ENCODE peak calls at places on chromosome 21, in eight cellular contexts. H is H1, N is cardiac muscle cell, V is OCI-LY7, R is SK-N-SH, G is IMR-90, P is GM23338, W is kidney. E is an unnamed sample.

GRCh38 chr21:21971384-21971783 is 973.2 kb downstream of the NCAM2 start:
- DNase-seq in H (no peak), N (no peak), V (no peak), R (no peak), G (no peak), P (no peak), W (no peak), E (no peak)

GRCh38 chr21:16363563-16363962 is 633.8 kb downstream of the USP25 start:
- DNase-seq in H (no peak), N (peak; percentile 34), V (no peak), R (no peak), G (no peak), P (no peak), W (no peak), E (no peak)

GRCh38 chr21:32094792-32095191 is 184.1 kb downstream of the MIS18A start:
- DNase-seq in H (no peak), N (no peak), V (peak; percentile 5), R (no peak), G (peak; percentile 46), P (peak; percentile 60), W (no peak), E (peak; percentile 9)

GRCh38 chr21:42513151-42513984 is at the start of gene SLC37A1:
- DNase-seq in H (no peak), N (peak; percentile 51), V (peak; percentile 61), R (peak; percentile 75), G (no peak), P (peak; percentile 73), W (peak; percentile 77), E (no peak)

GRCh38 chr21:42733037-42733632 is 79.7 kb downstream of the PDE9A start:
- DNase-seq in H (no peak), N (no peak), V (no peak), R (no peak), G (no peak), P (peak; percentile 28), W (no peak), E (no peak)

GRCh38 chr21:42681296-42682206 is 28.1 kb downstream of the PDE9A start:
- DNase-seq in H (no peak), N (no peak), V (no peak), R (no peak), G (no peak), P (no peak), W (no peak), E (no peak)

GRCh38 chr21:40936771-40937261 is 89.9 kb upstream of the DSCAM start:
- DNase-seq in H (no peak), N (no peak), V (no peak), R (no peak), G (no peak), P (no peak), W (no peak), E (no peak)

GRCh38 chr21:14403681-14404318 is 20.9 kb upstream of the HSPA13 start:
- DNase-seq in H (no peak), N (peak; percentile 25), V (peak; percentile 45), R (peak; percentile 24), G (peak; percentile 45), P (peak; percentile 46), W (no peak), E (no peak)

GRCh38 chr21:24428539-24429186 is 1178.6 kb downstream of the MRPL39 start:
- DNase-seq in H (no peak), N (no peak), V (no peak), R (no peak), G (no peak), P (no peak), W (no peak), E (no peak)

GRCh38 chr21:29022141-29022540 is 2.3 kb upstream of the USP16 start:
- DNase-seq in H (no peak), N (no peak), V (no peak), R (no peak), G (no peak), P (no peak), W (no peak), E (no peak)

GRCh38 chr21:41536076-41536826 is 28.3 kb upstream of the TMPRSS2 start:
- DNase-seq in H (no peak), N (no peak), V (no peak), R (no peak), G (no peak), P (no peak), W (peak; percentile 51), E (no peak)

GRCh38 chr21:21148009-21148408 is 149.8 kb downstream of the NCAM2 start:
- DNase-seq in H (no peak), N (no peak), V (no peak), R (peak; percentile 4), G (no peak), P (no peak), W (no peak), E (no peak)

GRCh38 chr21:35340273-35340672 is 291.2 kb upstream of the RUNX1 start:
- DNase-seq in H (no peak), N (no peak), V (peak; percentile 11), R (no peak), G (no peak), P (no peak), W (no peak), E (no peak)

DNA sequence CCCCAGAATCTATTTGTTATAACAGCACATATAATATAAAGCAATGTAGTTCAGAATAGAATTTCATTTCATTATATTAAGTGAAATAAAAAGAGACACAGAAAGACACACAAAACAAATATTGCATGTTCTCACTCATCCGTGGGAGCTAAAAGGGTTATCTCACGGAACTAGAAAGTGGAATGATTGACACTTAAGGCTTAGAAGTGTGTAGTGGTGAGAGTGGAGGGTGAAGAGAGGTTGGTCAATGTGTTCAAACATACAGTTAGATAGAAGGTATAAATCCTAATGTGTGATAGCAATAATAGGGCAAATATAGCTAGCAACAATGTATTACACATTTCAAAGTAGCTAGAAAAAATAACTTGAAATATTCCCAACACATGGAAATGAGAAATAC is 1001.7 kb upstream of the TMPRSS15 start:
- DNase-seq in H (no peak), N (no peak), V (no peak), R (no peak), G (no peak), P (no peak), W (no peak), E (no peak)
- H3K27ac ChIP-seq in H (no peak overlapping the region), N (no peak overlapping the region), V (no peak overlapping the region), R (no peak overlapping the region), G (no peak overlapping the region), P (no peak overlapping the region), W (no peak overlapping the region), E (no peak overlapping the region)

GRCh38 chr21:45999581-46000181 is 18.1 kb downstream of the COL6A1 start:
- DNase-seq in H (no peak), N (no peak), V (no peak), R (no peak), G (no peak), P (no peak), W (no peak), E (no peak)

GRCh38 chr21:46000731-46001641 is 19.4 kb downstream of the COL6A1 start:
- DNase-seq in H (no peak), N (peak; percentile 37), V (no peak), R (no peak), G (no peak), P (no peak), W (peak; percentile 68), E (no peak)

GRCh38 chr21:46001821-46002681 is 20.5 kb downstream of the COL6A1 start:
- DNase-seq in H (no peak), N (no peak), V (no peak), R (peak; percentile 23), G (no peak), P (no peak), W (peak; percentile 73), E (no peak)

GRCh38 chr21:45998871-45999580 is 17.5 kb downstream of the COL6A1 start:
- DNase-seq in H (no peak), N (no peak), V (no peak), R (no peak), G (no peak), P (no peak), W (peak; percentile 64), E (no peak)

DNA sequence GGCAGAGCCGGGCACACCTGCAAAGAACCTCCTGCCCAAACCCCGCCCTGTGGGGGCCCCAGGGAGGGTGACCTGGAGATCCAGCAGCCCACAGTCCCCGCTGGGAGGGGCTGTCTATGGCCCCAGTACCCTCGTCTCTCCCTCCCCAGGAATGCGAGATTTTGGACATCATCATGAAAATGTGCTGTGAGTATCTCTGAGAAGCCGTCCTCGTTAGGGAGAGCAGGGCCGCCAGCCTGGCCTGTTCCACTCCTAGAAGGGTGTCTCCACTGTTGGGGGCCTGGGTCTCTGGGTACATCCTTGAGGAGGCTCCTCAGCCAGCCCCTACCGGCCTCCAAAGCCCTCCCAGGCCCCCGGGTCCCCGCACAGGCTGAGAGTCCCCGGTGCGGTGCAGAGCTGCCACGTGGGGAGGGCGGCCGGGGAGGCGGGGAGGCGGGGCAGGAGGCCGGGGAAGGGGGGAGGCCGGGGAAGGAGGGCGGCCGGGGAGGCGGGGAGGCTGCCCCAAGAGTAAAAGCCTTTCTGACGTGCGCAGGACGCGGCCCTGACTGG is 18.7 kb downstream of the COL6A1 start:
- DNase-seq in H (no peak), N (no peak), V (no peak), R (no peak), G (no peak), P (no peak), W (peak; percentile 73), E (no peak)
- H3K27ac ChIP-seq in H (no peak overlapping the region), N (peak overlapping the region; percentile 34), V (no peak overlapping the region), R (no peak overlapping the region), G (peak overlapping the region; percentile 28), P (no peak overlapping the region), W (no peak overlapping the region), E (no peak overlapping the region)

DNA sequence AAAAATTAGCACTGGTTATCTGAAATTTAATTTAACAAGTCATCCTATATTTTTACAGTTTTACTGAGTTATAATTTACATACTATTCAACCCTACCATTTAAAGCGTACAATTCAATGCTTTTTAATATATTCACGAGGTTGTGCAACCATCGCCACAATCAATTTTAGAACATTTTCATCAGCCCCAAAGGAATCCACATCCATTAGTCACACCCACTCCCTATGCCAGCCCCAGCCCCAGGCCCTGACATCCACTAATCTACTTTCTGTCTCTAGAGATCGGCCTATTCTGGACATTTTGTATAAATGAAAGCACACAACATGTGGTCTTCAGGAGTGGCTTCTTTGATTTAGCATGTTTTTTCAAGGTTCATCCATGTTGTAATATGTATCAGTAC is 134.7 kb downstream of the PSMG1 start:
- DNase-seq in H (no peak), N (no peak), V (no peak), R (no peak), G (peak; percentile 19), P (no peak), W (no peak), E (no peak)
- H3K27ac ChIP-seq in H (no peak overlapping the region), N (no peak overlapping the region), V (no peak overlapping the region), R (no peak overlapping the region), G (no peak overlapping the region), P (no peak overlapping the region), W (no peak overlapping the region), E (no peak overlapping the region)

DNA sequence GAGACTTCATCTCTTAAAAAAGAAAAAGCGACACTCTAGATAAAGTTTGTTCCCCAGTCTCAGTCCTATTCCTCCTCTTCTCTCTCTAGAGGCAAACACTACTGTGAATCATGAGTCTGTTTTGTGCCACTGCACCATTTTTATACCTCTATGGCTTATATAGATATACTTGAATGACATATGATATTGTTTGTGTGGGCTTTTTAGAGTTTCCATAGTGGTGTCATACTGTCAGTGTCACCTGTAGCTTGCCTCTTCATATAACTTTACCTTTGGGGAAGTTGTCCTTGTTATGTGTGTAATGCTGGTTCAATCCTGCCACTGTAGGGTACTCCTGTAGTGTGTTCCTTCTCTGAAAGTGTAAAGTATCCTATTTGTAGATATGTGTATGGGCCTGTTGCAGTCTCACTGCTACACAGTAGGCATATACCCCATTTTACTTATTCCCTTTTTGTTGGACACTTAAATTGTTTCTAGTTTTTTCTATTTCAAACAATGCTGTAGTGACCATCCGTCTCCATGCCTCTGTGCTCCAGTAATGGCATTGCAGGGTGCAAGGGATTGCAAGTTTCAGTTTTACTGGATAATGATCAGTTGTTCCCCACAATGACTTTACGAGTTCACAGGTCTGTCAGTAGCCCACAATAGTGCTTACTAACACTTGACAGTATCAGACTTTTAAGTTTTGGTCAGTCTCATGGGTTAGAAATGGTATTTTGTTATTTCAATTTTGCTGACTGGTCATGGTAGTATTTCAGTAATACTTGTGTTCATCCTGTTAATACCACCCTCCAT is 2.7 kb downstream of the PRMT2 start:
- DNase-seq in H (no peak), N (no peak), V (no peak), R (no peak), G (no peak), P (no peak), W (no peak), E (no peak)
- H3K27ac ChIP-seq in H (no peak overlapping the region), N (no peak overlapping the region), V (no peak overlapping the region), R (peak overlapping the region; percentile 11), G (no peak overlapping the region), P (no peak overlapping the region), W (no peak overlapping the region), E (no peak overlapping the region)

E was measured in iPS DF 6.9.